ENCODE peak calls at places on chromosomes 2 and 18, in five cellular contexts. One of them, this sample, is unnamed.

GRCh38 chr18:11020454-11020853 is 128.9 kb downstream of the PIEZO2 start:
- DNase-seq in AG04450: no peak
- DNase-seq in dorsolateral prefrontal cortex: no peak
- DNase-seq in kidney: no peak
- DNase-seq in cardiac muscle cell: no peak
- DNase-seq in this sample: no peak

GRCh38 chr18:74190086-74190485 is 41.8 kb downstream of the TIMM21 start:
- DNase-seq in AG04450: peak; percentile 60
- DNase-seq in dorsolateral prefrontal cortex: no peak
- DNase-seq in kidney: no peak
- DNase-seq in cardiac muscle cell: no peak
- DNase-seq in this sample: no peak

GRCh38 chr2:148720501-148720998 is 76.0 kb downstream of the EPC2 start:
- DNase-seq in AG04450: no peak
- DNase-seq in dorsolateral prefrontal cortex: no peak
- DNase-seq in kidney: peak; percentile 65
- DNase-seq in cardiac muscle cell: peak; percentile 80
- DNase-seq in this sample: peak; percentile 62

GRCh38 chr18:79950440-79951341 is 762 bp downstream of the SLC66A2 start:
- DNase-seq in AG04450: no peak
- DNase-seq in dorsolateral prefrontal cortex: peak; percentile 9
- DNase-seq in kidney: peak; percentile 84
- DNase-seq in cardiac muscle cell: peak; percentile 36
- DNase-seq in this sample: peak; percentile 91

GRCh38 chr2:226800941-226801784 is 1.5 kb upstream of the IRS1 start:
- DNase-seq in AG04450: no peak
- DNase-seq in dorsolateral prefrontal cortex: peak; percentile 89
- DNase-seq in kidney: peak; percentile 94
- DNase-seq in cardiac muscle cell: peak; percentile 86
- DNase-seq in this sample: no peak

GRCh38 chr2:227313310-227313709 is 11.7 kb upstream of the MFF start:
- DNase-seq in AG04450: no peak
- DNase-seq in dorsolateral prefrontal cortex: no peak
- DNase-seq in kidney: no peak
- DNase-seq in cardiac muscle cell: no peak
- DNase-seq in this sample: no peak

GRCh38 chr2:45312275-45312674 is 298.8 kb downstream of the SRBD1 start:
- DNase-seq in AG04450: no peak
- DNase-seq in dorsolateral prefrontal cortex: no peak
- DNase-seq in kidney: no peak
- DNase-seq in cardiac muscle cell: no peak
- DNase-seq in this sample: no peak

GRCh38 chr2:178692845-178693244 is 114.4 kb downstream of the TTN start:
- DNase-seq in AG04450: no peak
- DNase-seq in dorsolateral prefrontal cortex: no peak
- DNase-seq in kidney: no peak
- DNase-seq in cardiac muscle cell: no peak
- DNase-seq in this sample: no peak

GRCh38 chr2:19623488-19623887 is 265.1 kb upstream of the OSR1 start:
- DNase-seq in AG04450: no peak
- DNase-seq in dorsolateral prefrontal cortex: no peak
- DNase-seq in kidney: no peak
- DNase-seq in cardiac muscle cell: peak; percentile 84
- DNase-seq in this sample: no peak

GRCh38 chr2:37281916-37282315 is 42.7 kb downstream of the PRKD3 start:
- DNase-seq in AG04450: no peak
- DNase-seq in dorsolateral prefrontal cortex: no peak
- DNase-seq in kidney: no peak
- DNase-seq in cardiac muscle cell: no peak
- DNase-seq in this sample: no peak

GRCh38 chr2:40244251-40245010 is 207.5 kb downstream of the SLC8A1 start:
- DNase-seq in AG04450: no peak
- DNase-seq in dorsolateral prefrontal cortex: no peak
- DNase-seq in kidney: peak; percentile 43
- DNase-seq in cardiac muscle cell: peak; percentile 79
- DNase-seq in this sample: no peak

GRCh38 chr2:109712746-109713145 is 81.4 kb upstream of the RGPD5 start:
- DNase-seq in AG04450: no peak
- DNase-seq in dorsolateral prefrontal cortex: no peak
- DNase-seq in kidney: no peak
- DNase-seq in cardiac muscle cell: no peak
- DNase-seq in this sample: no peak

GRCh38 chr2:138112536-138112935 is 148.3 kb downstream of the HNMT start:
- DNase-seq in AG04450: no peak
- DNase-seq in dorsolateral prefrontal cortex: no peak
- DNase-seq in kidney: no peak
- DNase-seq in cardiac muscle cell: peak; percentile 69
- DNase-seq in this sample: no peak

GRCh38 chr18:49654347-49654746 is 92.5 kb downstream of the LIPG start:
- DNase-seq in AG04450: no peak
- DNase-seq in dorsolateral prefrontal cortex: no peak
- DNase-seq in kidney: no peak
- DNase-seq in cardiac muscle cell: no peak
- DNase-seq in this sample: no peak

GRCh38 chr2:203804070-203804469 is 63.5 kb upstream of the CTLA4 start:
- DNase-seq in AG04450: peak; percentile 85
- DNase-seq in dorsolateral prefrontal cortex: no peak
- DNase-seq in kidney: no peak
- DNase-seq in cardiac muscle cell: peak; percentile 99
- DNase-seq in this sample: no peak

GRCh38 chr2:37887286-37887685 is 37.8 kb upstream of the RMDN2 start:
- DNase-seq in AG04450: no peak
- DNase-seq in dorsolateral prefrontal cortex: no peak
- DNase-seq in kidney: no peak
- DNase-seq in cardiac muscle cell: no peak
- DNase-seq in this sample: no peak

GRCh38 chr2:54092940-54093339 is 22.5 kb upstream of the ACYP2 start:
- DNase-seq in AG04450: no peak
- DNase-seq in dorsolateral prefrontal cortex: no peak
- DNase-seq in kidney: no peak
- DNase-seq in cardiac muscle cell: no peak
- DNase-seq in this sample: no peak

GRCh38 chr2:121420486-121420885 is 110.2 kb upstream of the RNU4ATAC start:
- DNase-seq in AG04450: no peak
- DNase-seq in dorsolateral prefrontal cortex: no peak
- DNase-seq in kidney: no peak
- DNase-seq in cardiac muscle cell: no peak
- DNase-seq in this sample: no peak

GRCh38 chr2:221429741-221430491 is 142.2 kb downstream of the EPHA4 start:
- DNase-seq in AG04450: no peak
- DNase-seq in dorsolateral prefrontal cortex: no peak
- DNase-seq in kidney: no peak
- DNase-seq in cardiac muscle cell: peak; percentile 14
- DNase-seq in this sample: no peak

GRCh38 chr2:113136828-113137775 is 9.7 kb downstream of the IL1RN start:
- DNase-seq in AG04450: peak; percentile 8
- DNase-seq in dorsolateral prefrontal cortex: no peak
- DNase-seq in kidney: no peak
- DNase-seq in cardiac muscle cell: peak; percentile 57
- DNase-seq in this sample: no peak

GRCh38 chr18:55790296-55790695 is 202.3 kb upstream of the TCF4 start:
- DNase-seq in AG04450: peak; percentile 61
- DNase-seq in dorsolateral prefrontal cortex: no peak
- DNase-seq in kidney: no peak
- DNase-seq in cardiac muscle cell: peak; percentile 71
- DNase-seq in this sample: no peak

GRCh38 chr18:77403969-77404535 is 154.4 kb downstream of the GALR1 start:
- DNase-seq in AG04450: no peak
- DNase-seq in dorsolateral prefrontal cortex: no peak
- DNase-seq in kidney: no peak
- DNase-seq in cardiac muscle cell: no peak
- DNase-seq in this sample: no peak

GRCh38 chr2:1974391-1974790 is 230.1 kb upstream of the PXDN start:
- DNase-seq in AG04450: no peak
- DNase-seq in dorsolateral prefrontal cortex: no peak
- DNase-seq in kidney: no peak
- DNase-seq in cardiac muscle cell: peak; percentile 58
- DNase-seq in this sample: no peak

DNA sequence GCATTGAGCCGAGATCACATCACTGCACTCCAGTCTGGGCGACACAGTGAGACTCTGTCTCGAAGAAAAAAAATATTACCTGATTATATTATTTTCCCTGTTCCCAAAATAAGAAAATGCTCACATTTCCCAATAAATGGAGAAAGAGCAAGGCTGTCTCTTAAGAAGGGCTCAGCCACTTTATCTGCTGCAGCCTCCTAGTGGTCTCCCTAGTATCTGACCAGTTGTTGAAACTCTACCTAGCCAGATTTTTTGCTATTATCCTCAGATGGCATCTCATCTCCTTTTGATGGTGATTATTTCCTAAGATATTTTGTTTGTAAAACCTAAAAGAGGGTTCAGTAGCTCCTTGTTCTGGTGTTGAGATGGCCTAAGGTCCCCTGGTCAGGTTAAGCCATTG is 114.3 kb downstream of the TPGS2 start:
- DNase-seq in AG04450: no peak
- DNase-seq in dorsolateral prefrontal cortex: no peak
- DNase-seq in kidney: no peak
- DNase-seq in cardiac muscle cell: no peak
- DNase-seq in this sample: no peak
- TF ChIP-seq CTCF in AG04450: no peak
- TF ChIP-seq CTCF in dorsolateral prefrontal cortex: no peak
- TF ChIP-seq CTCF in kidney: no peak
- TF ChIP-seq CTCF in cardiac muscle cell: no peak
- TF ChIP-seq CTCF in this sample: no peak

GRCh38 chr18:76255070-76255683 is 239.9 kb downstream of the ZNF516 start:
- DNase-seq in AG04450: no peak
- DNase-seq in dorsolateral prefrontal cortex: no peak
- DNase-seq in kidney: no peak
- DNase-seq in cardiac muscle cell: no peak
- DNase-seq in this sample: no peak

GRCh38 chr18:76256897-76257500 is 238.0 kb downstream of the ZNF516 start:
- DNase-seq in AG04450: peak; percentile 30
- DNase-seq in dorsolateral prefrontal cortex: no peak
- DNase-seq in kidney: no peak
- DNase-seq in cardiac muscle cell: peak; percentile 76
- DNase-seq in this sample: no peak

GRCh38 chr18:76258209-76258608 is 236.8 kb downstream of the ZNF516 start:
- DNase-seq in AG04450: no peak
- DNase-seq in dorsolateral prefrontal cortex: no peak
- DNase-seq in kidney: no peak
- DNase-seq in cardiac muscle cell: peak; percentile 33
- DNase-seq in this sample: no peak

GRCh38 chr18:76251691-76252090 is 243.4 kb downstream of the ZNF516 start:
- DNase-seq in AG04450: no peak
- DNase-seq in dorsolateral prefrontal cortex: no peak
- DNase-seq in kidney: no peak
- DNase-seq in cardiac muscle cell: no peak
- DNase-seq in this sample: no peak

GRCh38 chr18:76252880-76253279 is 242.2 kb downstream of the ZNF516 start:
- DNase-seq in AG04450: no peak
- DNase-seq in dorsolateral prefrontal cortex: no peak
- DNase-seq in kidney: no peak
- DNase-seq in cardiac muscle cell: no peak
- DNase-seq in this sample: no peak
- TF ChIP-seq CTCF in AG04450: peak; percentile 46
- TF ChIP-seq CTCF in dorsolateral prefrontal cortex: peak; percentile 39
- TF ChIP-seq CTCF in kidney: no peak
- TF ChIP-seq CTCF in cardiac muscle cell: peak; percentile 42
- TF ChIP-seq CTCF in this sample: peak; percentile 65

GRCh38 chr2:212990697-212991096 is 160.7 kb downstream of the IKZF2 start:
- DNase-seq in AG04450: no peak
- DNase-seq in dorsolateral prefrontal cortex: no peak
- DNase-seq in kidney: no peak
- DNase-seq in cardiac muscle cell: no peak
- DNase-seq in this sample: no peak

GRCh38 chr2:212984129-212984528 is 167.3 kb downstream of the IKZF2 start:
- DNase-seq in AG04450: no peak
- DNase-seq in dorsolateral prefrontal cortex: no peak
- DNase-seq in kidney: no peak
- DNase-seq in cardiac muscle cell: no peak
- DNase-seq in this sample: no peak

GRCh38 chr2:212991120-212991519 is 160.3 kb downstream of the IKZF2 start:
- DNase-seq in AG04450: no peak
- DNase-seq in dorsolateral prefrontal cortex: no peak
- DNase-seq in kidney: no peak
- DNase-seq in cardiac muscle cell: no peak
- DNase-seq in this sample: no peak

DNA sequence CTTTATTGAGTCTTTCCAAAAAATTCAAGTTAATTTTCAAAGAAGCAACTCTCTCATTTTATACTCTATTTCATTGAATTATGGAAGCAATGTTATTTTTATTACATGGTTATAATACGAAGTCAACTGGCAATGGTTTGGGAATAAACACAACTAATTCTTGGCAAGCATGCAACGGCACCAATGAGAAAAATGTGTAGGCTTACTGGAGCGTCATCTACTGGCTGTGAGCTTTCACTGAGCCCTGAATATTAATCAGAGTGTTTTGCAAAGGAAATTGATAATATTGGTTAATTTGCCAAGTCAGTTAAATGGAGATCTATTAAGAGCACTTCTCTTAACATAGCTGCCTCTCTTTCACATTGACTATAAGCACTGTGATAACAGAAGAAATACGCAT is 163.9 kb downstream of the IKZF2 start:
- DNase-seq in AG04450: no peak
- DNase-seq in dorsolateral prefrontal cortex: no peak
- DNase-seq in kidney: no peak
- DNase-seq in cardiac muscle cell: no peak
- DNase-seq in this sample: no peak
- TF ChIP-seq CTCF in AG04450: no peak
- TF ChIP-seq CTCF in dorsolateral prefrontal cortex: no peak
- TF ChIP-seq CTCF in kidney: no peak
- TF ChIP-seq CTCF in cardiac muscle cell: no peak
- TF ChIP-seq CTCF in this sample: no peak

GRCh38 chr2:232132179-232132578 is 170.7 kb downstream of the DIS3L2 start:
- DNase-seq in AG04450: no peak
- DNase-seq in dorsolateral prefrontal cortex: no peak
- DNase-seq in kidney: no peak
- DNase-seq in cardiac muscle cell: no peak
- DNase-seq in this sample: no peak

GRCh38 chr2:232129483-232129882 is 168.0 kb downstream of the DIS3L2 start:
- DNase-seq in AG04450: no peak
- DNase-seq in dorsolateral prefrontal cortex: no peak
- DNase-seq in kidney: no peak
- DNase-seq in cardiac muscle cell: peak; percentile 21
- DNase-seq in this sample: no peak

GRCh38 chr2:232137346-232137745 is 175.8 kb downstream of the DIS3L2 start:
- DNase-seq in AG04450: no peak
- DNase-seq in dorsolateral prefrontal cortex: no peak
- DNase-seq in kidney: no peak
- DNase-seq in cardiac muscle cell: no peak
- DNase-seq in this sample: no peak

GRCh38 chr2:232134939-232135338 is 173.4 kb downstream of the DIS3L2 start:
- DNase-seq in AG04450: no peak
- DNase-seq in dorsolateral prefrontal cortex: no peak
- DNase-seq in kidney: no peak
- DNase-seq in cardiac muscle cell: no peak
- DNase-seq in this sample: no peak

DNA sequence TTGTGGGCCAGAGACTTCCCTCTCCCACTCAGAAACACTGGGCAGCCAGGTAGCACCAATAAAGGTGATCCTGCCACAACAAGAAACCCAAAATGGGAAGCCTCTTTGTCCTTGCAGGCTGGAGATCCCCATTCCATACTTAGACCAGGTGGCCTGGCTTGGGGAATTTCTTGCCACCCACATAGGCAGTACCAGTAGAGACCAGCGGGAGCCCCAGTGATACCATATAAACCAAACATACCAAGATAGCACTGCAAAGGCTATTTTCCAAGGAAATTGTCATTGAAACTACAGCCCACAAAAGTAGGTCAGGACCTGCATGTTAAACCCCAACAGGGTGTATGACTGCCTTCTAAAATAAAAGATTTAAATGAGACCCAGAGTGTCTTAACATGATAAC is 171.6 kb downstream of the DIS3L2 start:
- DNase-seq in AG04450: no peak
- DNase-seq in dorsolateral prefrontal cortex: no peak
- DNase-seq in kidney: no peak
- DNase-seq in cardiac muscle cell: no peak
- DNase-seq in this sample: no peak
- TF ChIP-seq CTCF in AG04450: peak; percentile 24
- TF ChIP-seq CTCF in dorsolateral prefrontal cortex: no peak
- TF ChIP-seq CTCF in kidney: no peak
- TF ChIP-seq CTCF in cardiac muscle cell: peak; percentile 14
- TF ChIP-seq CTCF in this sample: peak; percentile 41